ENCODE peak calls at places on chromosomes 4 and X, in eight cellular contexts. One of them, this sample, is unnamed.

GRCh38 chrX:2461711-2462016 is 39.1 kb downstream of the DHRSX start:
- DNase-seq in Caki2: no peak
- DNase-seq in Right ventricle myocardium superior: no peak
- DNase-seq in left ventricle myocardium superior: no peak
- DNase-seq in activated T-helper 1 cell treated with Interleukin-2 at 50 U/mL for 16 hours: no peak
- DNase-seq in HT-29: no peak
- DNase-seq in WTC11: no peak
- DNase-seq in foreskin melanocyte: no peak
- DNase-seq in this sample: no peak

GRCh38 chr4:59571805-59572430 is 1628.2 kb upstream of the ADGRL3 start:
- DNase-seq in left ventricle myocardium superior: no peak
- DNase-seq in HT-29: no peak
- DNase-seq in Right ventricle myocardium superior: no peak
- DNase-seq in Caki2: no peak
- DNase-seq in activated T-helper 1 cell treated with Interleukin-2 at 50 U/mL for 16 hours: no peak
- DNase-seq in foreskin melanocyte: no peak
- DNase-seq in WTC11: no peak
- DNase-seq in this sample: no peak

GRCh38 chr4:107468812-107469211 is 251.2 kb downstream of the PAPSS1 start:
- DNase-seq in left ventricle myocardium superior: no peak
- DNase-seq in Caki2: no peak
- DNase-seq in Right ventricle myocardium superior: no peak
- DNase-seq in activated T-helper 1 cell treated with Interleukin-2 at 50 U/mL for 16 hours: no peak
- DNase-seq in HT-29: no peak
- DNase-seq in foreskin melanocyte: no peak
- DNase-seq in WTC11: no peak
- DNase-seq in this sample: no peak

GRCh38 chr4:52638717-52639116 is 20.4 kb downstream of the USP46 start:
- DNase-seq in Caki2: no peak
- DNase-seq in left ventricle myocardium superior: no peak
- DNase-seq in WTC11: no peak
- DNase-seq in HT-29: no peak
- DNase-seq in foreskin melanocyte: no peak
- DNase-seq in activated T-helper 1 cell treated with Interleukin-2 at 50 U/mL for 16 hours: no peak
- DNase-seq in Right ventricle myocardium superior: no peak
- DNase-seq in this sample: no peak

GRCh38 chr4:52019941-52020657 is at the start of gene LRRC66:
- DNase-seq in foreskin melanocyte: no peak
- DNase-seq in Right ventricle myocardium superior: peak
- DNase-seq in Caki2: peak
- DNase-seq in HT-29: peak
- DNase-seq in WTC11: no peak
- DNase-seq in activated T-helper 1 cell treated with Interleukin-2 at 50 U/mL for 16 hours: no peak
- DNase-seq in left ventricle myocardium superior: peak
- DNase-seq in this sample: no peak

GRCh38 chr4:71232846-71233245 is 106.0 kb upstream of the SLC4A4 start:
- DNase-seq in Caki2: no peak
- DNase-seq in Right ventricle myocardium superior: no peak
- DNase-seq in activated T-helper 1 cell treated with Interleukin-2 at 50 U/mL for 16 hours: no peak
- DNase-seq in HT-29: no peak
- DNase-seq in foreskin melanocyte: no peak
- DNase-seq in left ventricle myocardium superior: no peak
- DNase-seq in WTC11: no peak
- DNase-seq in this sample: no peak

GRCh38 chrX:154779261-154779660 is 16.6 kb downstream of the DKC1 start:
- DNase-seq in foreskin melanocyte: no peak
- DNase-seq in left ventricle myocardium superior: no peak
- DNase-seq in HT-29: no peak
- DNase-seq in Caki2: no peak
- DNase-seq in activated T-helper 1 cell treated with Interleukin-2 at 50 U/mL for 16 hours: no peak
- DNase-seq in WTC11: no peak
- DNase-seq in Right ventricle myocardium superior: no peak
- DNase-seq in this sample: no peak

GRCh38 chr4:55613621-55614020 is 21.6 kb upstream of the PDCL2 start:
- DNase-seq in Right ventricle myocardium superior: no peak
- DNase-seq in activated T-helper 1 cell treated with Interleukin-2 at 50 U/mL for 16 hours: no peak
- DNase-seq in WTC11: no peak
- DNase-seq in Caki2: no peak
- DNase-seq in foreskin melanocyte: no peak
- DNase-seq in left ventricle myocardium superior: no peak
- DNase-seq in HT-29: no peak
- DNase-seq in this sample: no peak

GRCh38 chr4:8171941-8172924 is 13.6 kb upstream of the ABLIM2 start:
- DNase-seq in Caki2: no peak
- DNase-seq in WTC11: no peak
- DNase-seq in left ventricle myocardium superior: no peak
- DNase-seq in HT-29: no peak
- DNase-seq in foreskin melanocyte: no peak
- DNase-seq in activated T-helper 1 cell treated with Interleukin-2 at 50 U/mL for 16 hours: no peak
- DNase-seq in Right ventricle myocardium superior: no peak
- DNase-seq in this sample: no peak

GRCh38 chr4:159508917-159509500 is 406.1 kb downstream of the RAPGEF2 start:
- DNase-seq in WTC11: no peak
- DNase-seq in Right ventricle myocardium superior: no peak
- DNase-seq in left ventricle myocardium superior: no peak
- DNase-seq in Caki2: no peak
- DNase-seq in activated T-helper 1 cell treated with Interleukin-2 at 50 U/mL for 16 hours: no peak
- DNase-seq in foreskin melanocyte: no peak
- DNase-seq in HT-29: no peak
- DNase-seq in this sample: no peak

GRCh38 chrX:136662976-136663375 is 15.0 kb downstream of the CD40LG start:
- DNase-seq in Caki2: no peak
- DNase-seq in activated T-helper 1 cell treated with Interleukin-2 at 50 U/mL for 16 hours: no peak
- DNase-seq in HT-29: no peak
- DNase-seq in left ventricle myocardium superior: no peak
- DNase-seq in WTC11: no peak
- DNase-seq in Right ventricle myocardium superior: no peak
- DNase-seq in foreskin melanocyte: no peak
- DNase-seq in this sample: no peak

GRCh38 chr4:162237676-162238075 is 73.9 kb upstream of the FSTL5 start:
- DNase-seq in Right ventricle myocardium superior: no peak
- DNase-seq in HT-29: no peak
- DNase-seq in WTC11: no peak
- DNase-seq in foreskin melanocyte: no peak
- DNase-seq in activated T-helper 1 cell treated with Interleukin-2 at 50 U/mL for 16 hours: no peak
- DNase-seq in Caki2: no peak
- DNase-seq in left ventricle myocardium superior: no peak
- DNase-seq in this sample: no peak

GRCh38 chrX:49978191-49978590 is 55.8 kb downstream of the CLCN5 start:
- DNase-seq in foreskin melanocyte: no peak
- DNase-seq in left ventricle myocardium superior: no peak
- DNase-seq in WTC11: no peak
- DNase-seq in Right ventricle myocardium superior: no peak
- DNase-seq in HT-29: no peak
- DNase-seq in Caki2: no peak
- DNase-seq in activated T-helper 1 cell treated with Interleukin-2 at 50 U/mL for 16 hours: no peak
- DNase-seq in this sample: no peak

GRCh38 chr4:128950796-128951195 is 141.3 kb downstream of the JADE1 start:
- DNase-seq in activated T-helper 1 cell treated with Interleukin-2 at 50 U/mL for 16 hours: no peak
- DNase-seq in WTC11: no peak
- DNase-seq in left ventricle myocardium superior: no peak
- DNase-seq in Right ventricle myocardium superior: no peak
- DNase-seq in HT-29: no peak
- DNase-seq in foreskin melanocyte: no peak
- DNase-seq in Caki2: no peak
- DNase-seq in this sample: no peak

GRCh38 chrX:46306103-46306502 is 239.1 kb downstream of the ZNF674 start:
- DNase-seq in WTC11: no peak
- DNase-seq in left ventricle myocardium superior: no peak
- DNase-seq in Right ventricle myocardium superior: no peak
- DNase-seq in Caki2: no peak
- DNase-seq in activated T-helper 1 cell treated with Interleukin-2 at 50 U/mL for 16 hours: no peak
- DNase-seq in HT-29: no peak
- DNase-seq in foreskin melanocyte: no peak
- DNase-seq in this sample: no peak

GRCh38 chr4:125891597-125892258 is 577.0 kb downstream of the FAT4 start:
- DNase-seq in WTC11: no peak
- DNase-seq in Caki2: no peak
- DNase-seq in Right ventricle myocardium superior: no peak
- DNase-seq in foreskin melanocyte: no peak
- DNase-seq in left ventricle myocardium superior: no peak
- DNase-seq in activated T-helper 1 cell treated with Interleukin-2 at 50 U/mL for 16 hours: no peak
- DNase-seq in HT-29: no peak
- DNase-seq in this sample: no peak

GRCh38 chr4:32633421-32633820 is 1913.3 kb downstream of the PCDH7 start:
- DNase-seq in foreskin melanocyte: no peak
- DNase-seq in left ventricle myocardium superior: no peak
- DNase-seq in activated T-helper 1 cell treated with Interleukin-2 at 50 U/mL for 16 hours: no peak
- DNase-seq in HT-29: no peak
- DNase-seq in WTC11: no peak
- DNase-seq in Right ventricle myocardium superior: no peak
- DNase-seq in Caki2: no peak
- DNase-seq in this sample: no peak

GRCh38 chrX:108396188-108396885 is 41.9 kb downstream of the COL4A6 start:
- DNase-seq in left ventricle myocardium superior: no peak
- DNase-seq in HT-29: no peak
- DNase-seq in Right ventricle myocardium superior: no peak
- DNase-seq in foreskin melanocyte: no peak
- DNase-seq in Caki2: peak
- DNase-seq in activated T-helper 1 cell treated with Interleukin-2 at 50 U/mL for 16 hours: no peak
- DNase-seq in WTC11: no peak
- DNase-seq in this sample: no peak